ENCODE peak calls at places on chromosomes 6 and 20, in eight cellular contexts. One of them, this sample, is unnamed. For H3K9me3, the result is how much of the 10 kb centered on the place peaks cover.

GRCh38 chr6:43828711-43829110 is 58.7 kb downstream of the VEGFA start:
- DNase-seq in A673: peak
- DNase-seq in left lung: no peak
- DNase-seq in Peyer's patch: no peak
- DNase-seq in neuronal stem cell: no peak
- DNase-seq in MM.1S: no peak
- DNase-seq in CD4-positive, alpha-beta memory T cell: no peak
- DNase-seq in CD8-positive, alpha-beta T cell: no peak
- DNase-seq in this sample: no peak

GRCh38 chr6:31769684-31770371 is 7.3 kb downstream of the VWA7 start:
- DNase-seq in Peyer's patch: peak
- DNase-seq in MM.1S: peak
- DNase-seq in left lung: peak
- DNase-seq in A673: peak
- DNase-seq in neuronal stem cell: no peak
- DNase-seq in CD4-positive, alpha-beta memory T cell: peak
- DNase-seq in CD8-positive, alpha-beta T cell: peak
- DNase-seq in this sample: peak

GRCh38 chr20:64064145-64064698 is 1.2 kb downstream of the TCEA2 start:
- DNase-seq in CD8-positive, alpha-beta T cell: no peak
- DNase-seq in A673: no peak
- DNase-seq in CD4-positive, alpha-beta memory T cell: no peak
- DNase-seq in MM.1S: no peak
- DNase-seq in neuronal stem cell: no peak
- DNase-seq in left lung: no peak
- DNase-seq in Peyer's patch: no peak
- DNase-seq in this sample: no peak

GRCh38 chr6:18044108-18044783 is 56.8 kb upstream of the KIF13A start:
- DNase-seq in neuronal stem cell: no peak
- DNase-seq in CD8-positive, alpha-beta T cell: no peak
- DNase-seq in left lung: no peak
- DNase-seq in Peyer's patch: no peak
- DNase-seq in A673: no peak
- DNase-seq in CD4-positive, alpha-beta memory T cell: no peak
- DNase-seq in MM.1S: no peak
- DNase-seq in this sample: no peak

GRCh38 chr6:67886840-67887292 is 748.2 kb upstream of the ADGRB3 start:
- DNase-seq in MM.1S: no peak
- DNase-seq in Peyer's patch: no peak
- DNase-seq in left lung: peak
- DNase-seq in CD4-positive, alpha-beta memory T cell: no peak
- DNase-seq in neuronal stem cell: no peak
- DNase-seq in CD8-positive, alpha-beta T cell: no peak
- DNase-seq in A673: no peak
- DNase-seq in this sample: no peak

GRCh38 chr20:1949306-1949705 is 44.6 kb downstream of the PDYN start:
- DNase-seq in MM.1S: no peak
- DNase-seq in CD8-positive, alpha-beta T cell: no peak
- DNase-seq in left lung: no peak
- DNase-seq in neuronal stem cell: no peak
- DNase-seq in Peyer's patch: no peak
- DNase-seq in CD4-positive, alpha-beta memory T cell: no peak
- DNase-seq in A673: no peak
- DNase-seq in this sample: no peak

GRCh38 chr6:157410088-157410487 is 29.1 kb downstream of the ZDHHC14 start:
- DNase-seq in neuronal stem cell: no peak
- DNase-seq in CD4-positive, alpha-beta memory T cell: no peak
- DNase-seq in left lung: no peak
- DNase-seq in CD8-positive, alpha-beta T cell: no peak
- DNase-seq in Peyer's patch: no peak
- DNase-seq in A673: no peak
- DNase-seq in MM.1S: no peak
- DNase-seq in this sample: no peak

GRCh38 chr6:24332306-24332705 is 25.6 kb downstream of the DCDC2 start:
- DNase-seq in Peyer's patch: no peak
- DNase-seq in neuronal stem cell: no peak
- DNase-seq in CD4-positive, alpha-beta memory T cell: no peak
- DNase-seq in MM.1S: no peak
- DNase-seq in A673: no peak
- DNase-seq in left lung: no peak
- DNase-seq in CD8-positive, alpha-beta T cell: no peak
- DNase-seq in this sample: no peak

GRCh38 chr6:116764961-116765841 is at the start of gene FAM162B:
- DNase-seq in Peyer's patch: no peak
- DNase-seq in left lung: peak
- DNase-seq in neuronal stem cell: peak
- DNase-seq in CD8-positive, alpha-beta T cell: no peak
- DNase-seq in CD4-positive, alpha-beta memory T cell: no peak
- DNase-seq in A673: peak
- DNase-seq in MM.1S: no peak
- DNase-seq in this sample: no peak

GRCh38 chr6:10465633-10466499 is 51.0 kb upstream of the TFAP2A start:
- DNase-seq in CD4-positive, alpha-beta memory T cell: no peak
- DNase-seq in MM.1S: peak
- DNase-seq in left lung: peak
- DNase-seq in neuronal stem cell: peak
- DNase-seq in Peyer's patch: no peak
- DNase-seq in CD8-positive, alpha-beta T cell: no peak
- DNase-seq in A673: peak
- DNase-seq in this sample: no peak

GRCh38 chr6:107237992-107238660 is 122.8 kb upstream of the BEND3 start:
- DNase-seq in Peyer's patch: no peak
- DNase-seq in neuronal stem cell: no peak
- DNase-seq in CD8-positive, alpha-beta T cell: no peak
- DNase-seq in MM.1S: no peak
- DNase-seq in A673: no peak
- DNase-seq in left lung: no peak
- DNase-seq in CD4-positive, alpha-beta memory T cell: no peak
- DNase-seq in this sample: no peak

GRCh38 chr20:9480066-9480465 is 34.3 kb upstream of the LAMP5 start:
- DNase-seq in CD8-positive, alpha-beta T cell: no peak
- DNase-seq in A673: peak
- DNase-seq in CD4-positive, alpha-beta memory T cell: no peak
- DNase-seq in MM.1S: no peak
- DNase-seq in left lung: no peak
- DNase-seq in Peyer's patch: no peak
- DNase-seq in neuronal stem cell: no peak
- DNase-seq in this sample: no peak

GRCh38 chr6:42935322-42935721 is 6.0 kb downstream of the CNPY3 start:
- DNase-seq in neuronal stem cell: no peak
- DNase-seq in A673: no peak
- DNase-seq in MM.1S: no peak
- DNase-seq in CD4-positive, alpha-beta memory T cell: no peak
- DNase-seq in left lung: peak
- DNase-seq in CD8-positive, alpha-beta T cell: no peak
- DNase-seq in Peyer's patch: peak
- DNase-seq in this sample: no peak

GRCh38 chr6:92130944-92131343 is 1288.4 kb downstream of the EPHA7 start:
- DNase-seq in A673: no peak
- DNase-seq in MM.1S: no peak
- DNase-seq in CD4-positive, alpha-beta memory T cell: no peak
- DNase-seq in Peyer's patch: no peak
- DNase-seq in CD8-positive, alpha-beta T cell: no peak
- DNase-seq in neuronal stem cell: no peak
- DNase-seq in left lung: no peak
- DNase-seq in this sample: no peak

GRCh38 chr20:55166063-55166462 is 690.7 kb downstream of the DOK5 start:
- DNase-seq in A673: no peak
- DNase-seq in CD8-positive, alpha-beta T cell: no peak
- DNase-seq in left lung: no peak
- DNase-seq in MM.1S: no peak
- DNase-seq in CD4-positive, alpha-beta memory T cell: no peak
- DNase-seq in Peyer's patch: no peak
- DNase-seq in neuronal stem cell: peak
- DNase-seq in this sample: no peak
- H3K9me3 ChIP-seq in A673: under half
- H3K9me3 ChIP-seq in CD8-positive, alpha-beta T cell: under half
- H3K9me3 ChIP-seq in left lung: under half
- H3K9me3 ChIP-seq in MM.1S: under half
- H3K9me3 ChIP-seq in CD4-positive, alpha-beta memory T cell: under half
- H3K9me3 ChIP-seq in Peyer's patch: under half
- H3K9me3 ChIP-seq in neuronal stem cell: under half
- H3K9me3 ChIP-seq in this sample: under half

GRCh38 chr6:152769993-152770392 is 19.4 kb downstream of the VIP start:
- DNase-seq in MM.1S: no peak
- DNase-seq in left lung: no peak
- DNase-seq in neuronal stem cell: no peak
- DNase-seq in A673: no peak
- DNase-seq in Peyer's patch: no peak
- DNase-seq in CD4-positive, alpha-beta memory T cell: no peak
- DNase-seq in CD8-positive, alpha-beta T cell: no peak
- DNase-seq in this sample: no peak

GRCh38 chr6:152775441-152775840 is 24.8 kb downstream of the VIP start:
- DNase-seq in CD4-positive, alpha-beta memory T cell: no peak
- DNase-seq in A673: peak
- DNase-seq in Peyer's patch: no peak
- DNase-seq in neuronal stem cell: no peak
- DNase-seq in MM.1S: no peak
- DNase-seq in left lung: no peak
- DNase-seq in CD8-positive, alpha-beta T cell: no peak
- DNase-seq in this sample: no peak

GRCh38 chr6:152776833-152777232 is 26.2 kb downstream of the VIP start:
- DNase-seq in CD4-positive, alpha-beta memory T cell: no peak
- DNase-seq in left lung: no peak
- DNase-seq in CD8-positive, alpha-beta T cell: no peak
- DNase-seq in neuronal stem cell: no peak
- DNase-seq in MM.1S: no peak
- DNase-seq in Peyer's patch: no peak
- DNase-seq in A673: no peak
- DNase-seq in this sample: no peak

GRCh38 chr6:152769159-152769558 is 18.6 kb downstream of the VIP start:
- DNase-seq in neuronal stem cell: no peak
- DNase-seq in CD8-positive, alpha-beta T cell: no peak
- DNase-seq in CD4-positive, alpha-beta memory T cell: no peak
- DNase-seq in left lung: no peak
- DNase-seq in MM.1S: no peak
- DNase-seq in Peyer's patch: no peak
- DNase-seq in A673: no peak
- DNase-seq in this sample: no peak

DNA sequence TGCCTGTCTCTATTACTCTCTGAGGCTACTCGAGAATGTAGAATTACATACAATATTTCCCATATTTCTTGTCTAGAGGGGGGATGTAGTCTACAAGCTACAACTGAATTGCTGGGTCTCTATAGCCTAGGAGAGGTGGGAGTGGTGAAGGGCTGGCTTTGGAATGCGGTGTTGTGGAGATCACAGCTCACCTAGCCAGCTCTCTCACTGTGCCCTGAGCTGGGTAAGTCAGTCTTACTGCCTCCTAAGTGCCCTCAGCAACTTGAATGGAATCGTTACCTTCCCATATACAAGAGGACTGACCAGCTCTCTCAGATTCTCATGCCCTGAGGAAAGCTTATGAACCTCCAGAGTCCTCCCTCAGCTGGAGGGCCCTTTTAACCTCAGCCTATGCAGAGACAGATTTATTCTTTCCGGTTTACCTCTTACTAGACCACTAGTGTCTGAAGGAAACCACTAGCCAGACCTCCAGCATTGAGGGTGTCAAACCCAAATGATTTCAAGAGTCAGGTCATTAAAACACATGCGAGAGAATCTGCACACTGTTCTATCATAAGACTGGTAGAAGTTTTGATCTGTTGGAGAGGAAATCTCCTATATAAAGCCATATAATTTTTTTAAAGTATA is 20.6 kb downstream of the VIP start:
- DNase-seq in left lung: no peak
- DNase-seq in A673: no peak
- DNase-seq in Peyer's patch: no peak
- DNase-seq in MM.1S: no peak
- DNase-seq in neuronal stem cell: no peak
- DNase-seq in CD4-positive, alpha-beta memory T cell: no peak
- DNase-seq in CD8-positive, alpha-beta T cell: no peak
- DNase-seq in this sample: no peak
- H3K9me3 ChIP-seq in left lung: under half
- H3K9me3 ChIP-seq in A673: under half
- H3K9me3 ChIP-seq in Peyer's patch: under half
- H3K9me3 ChIP-seq in MM.1S: under half
- H3K9me3 ChIP-seq in neuronal stem cell: under half
- H3K9me3 ChIP-seq in CD4-positive, alpha-beta memory T cell: under half
- H3K9me3 ChIP-seq in CD8-positive, alpha-beta T cell: under half
- H3K9me3 ChIP-seq in this sample: under half

GRCh38 chr6:154506108-154506507 is 4.4 kb downstream of the CNKSR3 start:
- DNase-seq in neuronal stem cell: no peak
- DNase-seq in CD8-positive, alpha-beta T cell: no peak
- DNase-seq in Peyer's patch: no peak
- DNase-seq in left lung: no peak
- DNase-seq in A673: no peak
- DNase-seq in CD4-positive, alpha-beta memory T cell: no peak
- DNase-seq in MM.1S: no peak
- DNase-seq in this sample: no peak

GRCh38 chr6:154507209-154507898 is 3.1 kb downstream of the CNKSR3 start:
- DNase-seq in CD4-positive, alpha-beta memory T cell: no peak
- DNase-seq in A673: no peak
- DNase-seq in CD8-positive, alpha-beta T cell: no peak
- DNase-seq in Peyer's patch: no peak
- DNase-seq in neuronal stem cell: no peak
- DNase-seq in MM.1S: no peak
- DNase-seq in left lung: no peak
- DNase-seq in this sample: no peak

GRCh38 chr6:154503576-154504501 is 6.6 kb downstream of the CNKSR3 start:
- DNase-seq in MM.1S: no peak
- DNase-seq in CD4-positive, alpha-beta memory T cell: no peak
- DNase-seq in Peyer's patch: no peak
- DNase-seq in CD8-positive, alpha-beta T cell: no peak
- DNase-seq in neuronal stem cell: no peak
- DNase-seq in A673: no peak
- DNase-seq in left lung: no peak
- DNase-seq in this sample: no peak

GRCh38 chr6:154502564-154502963 is 7.9 kb downstream of the CNKSR3 start:
- DNase-seq in CD4-positive, alpha-beta memory T cell: no peak
- DNase-seq in neuronal stem cell: no peak
- DNase-seq in Peyer's patch: no peak
- DNase-seq in left lung: no peak
- DNase-seq in A673: no peak
- DNase-seq in MM.1S: no peak
- DNase-seq in CD8-positive, alpha-beta T cell: no peak
- DNase-seq in this sample: no peak

GRCh38 chr6:154504865-154505449 is 5.5 kb downstream of the CNKSR3 start:
- DNase-seq in left lung: no peak
- DNase-seq in neuronal stem cell: no peak
- DNase-seq in Peyer's patch: no peak
- DNase-seq in CD8-positive, alpha-beta T cell: no peak
- DNase-seq in A673: no peak
- DNase-seq in MM.1S: no peak
- DNase-seq in CD4-positive, alpha-beta memory T cell: no peak
- DNase-seq in this sample: no peak
- H3K9me3 ChIP-seq in left lung: under half
- H3K9me3 ChIP-seq in neuronal stem cell: under half
- H3K9me3 ChIP-seq in Peyer's patch: under half
- H3K9me3 ChIP-seq in CD8-positive, alpha-beta T cell: under half
- H3K9me3 ChIP-seq in A673: under half
- H3K9me3 ChIP-seq in MM.1S: under half
- H3K9me3 ChIP-seq in CD4-positive, alpha-beta memory T cell: under half
- H3K9me3 ChIP-seq in this sample: under half

DNA sequence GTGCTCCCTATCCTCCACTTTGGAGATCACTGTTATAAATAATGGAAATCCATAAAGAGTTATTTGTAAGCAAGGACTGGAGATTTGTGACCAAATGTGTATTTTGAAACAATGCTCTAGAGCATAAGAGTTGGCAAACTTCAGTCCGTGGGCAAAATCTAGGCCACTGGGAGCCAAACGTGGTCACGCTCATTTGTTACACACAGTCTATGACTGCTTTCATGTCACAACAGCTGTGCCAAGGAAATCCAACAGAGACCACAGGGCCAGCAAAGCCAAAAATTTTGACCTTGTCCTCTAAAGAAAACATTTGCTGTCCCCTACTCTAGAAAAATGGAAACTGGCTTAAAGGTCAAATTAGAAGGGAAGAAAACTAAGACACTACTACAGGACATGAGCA is 7.9 kb downstream of the ZNF334 start:
- DNase-seq in left lung: no peak
- DNase-seq in MM.1S: no peak
- DNase-seq in neuronal stem cell: no peak
- DNase-seq in A673: no peak
- DNase-seq in Peyer's patch: no peak
- DNase-seq in CD8-positive, alpha-beta T cell: no peak
- DNase-seq in CD4-positive, alpha-beta memory T cell: no peak
- DNase-seq in this sample: no peak
- H3K9me3 ChIP-seq in left lung: under half
- H3K9me3 ChIP-seq in MM.1S: under half
- H3K9me3 ChIP-seq in neuronal stem cell: half or more
- H3K9me3 ChIP-seq in A673: under half
- H3K9me3 ChIP-seq in Peyer's patch: under half
- H3K9me3 ChIP-seq in CD8-positive, alpha-beta T cell: under half
- H3K9me3 ChIP-seq in CD4-positive, alpha-beta memory T cell: under half
- H3K9me3 ChIP-seq in this sample: under half